ENCODE peak calls at places on chromosomes 2 and 18, in six cellular contexts. A, F, W, O, J and L are unnamed samples.

GRCh38 chr2:85435986-85436835 is 17.7 kb downstream of the SH2D6 start:
- DNase-seq in A (no peak), J (no peak), F (no peak), O (no peak), W (no peak), L (no peak)

GRCh38 chr18:55244520-55244919 is 285.3 kb upstream of the CCDC68 start:
- DNase-seq in O (peak; percentile 52), J (no peak), F (no peak), W (no peak), A (no peak), L (no peak)

GRCh38 chr2:26363323-26363722 is 16.7 kb upstream of the ADGRF3 start:
- DNase-seq in O (no peak), F (peak; percentile 36), W (no peak), A (peak; percentile 52), J (no peak), L (no peak)

GRCh38 chr2:170170281-170171035 is 7.5 kb upstream of the MYO3B start:
- DNase-seq in F (no peak), W (peak; percentile 12), A (no peak), J (no peak), O (no peak), L (no peak)

GRCh38 chr2:122368576-122369243 is 613.3 kb downstream of the TSN start:
- DNase-seq in O (peak; percentile 28), W (no peak), F (no peak), J (no peak), A (no peak), L (no peak)

GRCh38 chr2:197198890-197199289 is 111.7 kb downstream of the ANKRD44 start:
- DNase-seq in F (no peak), O (peak; percentile 70), J (no peak), W (no peak), A (no peak), L (no peak)

GRCh38 chr2:61632276-61633169 is 94.4 kb upstream of the XPO1 start:
- DNase-seq in O (peak; percentile 31), F (no peak), J (peak; percentile 22), A (no peak), W (no peak), L (no peak)

GRCh38 chr18:29594494-29594893 is 1417.6 kb upstream of the CDH2 start:
- DNase-seq in J (no peak), O (no peak), F (no peak), W (no peak), A (no peak), L (no peak)

GRCh38 chr18:63298393-63299015 is 21.1 kb downstream of the BCL2 start:
- DNase-seq in A (no peak), F (no peak), J (no peak), O (no peak), W (no peak), L (no peak)

GRCh38 chr18:31741096-31741735 is 19.5 kb downstream of the SLC25A52 start:
- DNase-seq in O (peak; percentile 59), A (peak; percentile 4), J (peak; percentile 45), F (peak; percentile 52), W (no peak), L (peak; percentile 44)

GRCh38 chr18:49447810-49448745 is 12.4 kb downstream of the DYM start:
- DNase-seq in O (peak; percentile 73), J (peak; percentile 76), F (peak; percentile 41), W (no peak), A (peak; percentile 51), L (peak; percentile 40)

GRCh38 chr2:86584164-86584913 is 21.1 kb upstream of the CHMP3 start:
- DNase-seq in F (peak; percentile 54), A (peak; percentile 27), J (no peak), O (peak; percentile 73), W (no peak), L (no peak)

GRCh38 chr2:224817676-224818075 is 101.5 kb upstream of the CCDC195 start:
- DNase-seq in F (no peak), A (no peak), J (no peak), W (no peak), O (peak; percentile 41), L (no peak)

GRCh38 chr2:139122711-139123158 is 342.5 kb upstream of the NXPH2 start:
- DNase-seq in J (no peak), A (peak; percentile 10), W (no peak), F (peak; percentile 71), O (peak; percentile 69), L (no peak)

GRCh38 chr2:118481336-118481735 is 366.1 kb downstream of the EN1 start:
- DNase-seq in F (no peak), W (no peak), A (no peak), O (no peak), J (no peak), L (no peak)

GRCh38 chr2:25343187-25343825 is 1.6 kb upstream of the DNMT3A start:
- DNase-seq in O (no peak), F (no peak), A (no peak), W (no peak), J (no peak), L (no peak)

GRCh38 chr18:33156906-33157470 is 283.5 kb downstream of the CCDC178 start:
- DNase-seq in O (no peak), W (no peak), A (no peak), J (no peak), F (no peak), L (no peak)

GRCh38 chr2:227325824-227326195 is 759 bp downstream of the MFF start:
- DNase-seq in W (no peak), A (peak; percentile 30), O (peak; percentile 54), F (peak; percentile 33), J (peak; percentile 67), L (peak; percentile 48)

GRCh38 chr2:99605036-99605435 is 115.2 kb upstream of the REV1 start:
- DNase-seq in F (no peak), O (no peak), W (no peak), J (no peak), A (no peak), L (no peak)

GRCh38 chr2:11097038-11097720 is 58.1 kb upstream of the SLC66A3 start:
- DNase-seq in J (no peak), F (peak; percentile 25), A (peak; percentile 72), O (peak; percentile 28), W (no peak), L (no peak)

GRCh38 chr18:46393961-46394360 is 263.1 kb downstream of the LOXHD1 start:
- DNase-seq in O (no peak), W (no peak), A (no peak), F (no peak), J (no peak), L (no peak)

GRCh38 chr18:46397174-46397573 is 259.8 kb downstream of the LOXHD1 start:
- DNase-seq in A (no peak), O (no peak), J (no peak), W (no peak), F (no peak), L (no peak)

GRCh38 chr18:46395795-46396194 is 261.2 kb downstream of the LOXHD1 start:
- DNase-seq in W (no peak), O (no peak), J (no peak), F (no peak), A (no peak), L (no peak)

GRCh38 chr18:46392576-46392975 is 264.4 kb downstream of the LOXHD1 start:
- DNase-seq in W (no peak), F (no peak), A (no peak), J (no peak), O (no peak), L (no peak)

GRCh38 chr18:46393230-46393629 is 263.8 kb downstream of the LOXHD1 start:
- DNase-seq in W (no peak), F (no peak), A (no peak), O (no peak), J (peak; percentile 66), L (peak; percentile 43)
- TF ChIP-seq CTCF in W (peak; percentile 8), F (peak; percentile 23), A (peak; percentile 36), O (no peak), J (peak; percentile 64), L (peak; percentile 28)

GRCh38 chr2:202002381-202002780 is 31.3 kb upstream of the FZD7 start:
- DNase-seq in J (no peak), O (no peak), F (no peak), W (no peak), A (no peak), L (no peak)
- TF ChIP-seq CTCF in J (no peak), O (no peak), F (peak; percentile 15), W (no peak), A (no peak), L (no peak)

DNA sequence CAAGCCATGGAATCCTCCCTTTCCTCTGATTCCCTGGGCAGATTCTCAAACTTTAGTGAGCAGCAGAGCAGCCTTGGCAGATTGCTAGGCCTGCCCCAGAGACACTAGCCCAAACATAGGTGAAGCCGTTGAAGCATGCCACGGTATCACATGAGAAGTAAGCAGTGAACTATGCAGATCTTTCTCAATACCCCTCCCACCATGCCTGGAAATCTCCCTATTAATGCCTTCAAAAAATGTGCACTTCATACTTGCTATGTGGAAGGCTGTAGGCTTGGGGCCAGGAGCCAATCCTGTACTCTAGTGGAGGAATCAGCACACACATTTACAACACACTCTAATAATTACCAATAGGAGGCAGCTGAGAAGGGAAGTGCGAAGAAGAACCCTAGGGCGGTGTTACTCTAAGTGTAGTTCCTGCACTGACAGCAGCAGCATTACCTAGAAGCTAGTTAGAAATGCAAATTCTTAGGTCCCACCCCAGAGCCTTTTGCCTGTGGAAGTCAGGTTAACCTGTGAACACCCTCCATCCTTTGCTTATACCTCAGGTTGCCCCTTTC is 305.1 kb upstream of the SPRED2 start:
- DNase-seq in A (no peak), J (no peak), F (no peak), W (no peak), O (no peak), L (no peak)
- TF ChIP-seq CTCF in A (no peak), J (no peak), F (no peak), W (no peak), O (no peak), L (no peak)

DNA sequence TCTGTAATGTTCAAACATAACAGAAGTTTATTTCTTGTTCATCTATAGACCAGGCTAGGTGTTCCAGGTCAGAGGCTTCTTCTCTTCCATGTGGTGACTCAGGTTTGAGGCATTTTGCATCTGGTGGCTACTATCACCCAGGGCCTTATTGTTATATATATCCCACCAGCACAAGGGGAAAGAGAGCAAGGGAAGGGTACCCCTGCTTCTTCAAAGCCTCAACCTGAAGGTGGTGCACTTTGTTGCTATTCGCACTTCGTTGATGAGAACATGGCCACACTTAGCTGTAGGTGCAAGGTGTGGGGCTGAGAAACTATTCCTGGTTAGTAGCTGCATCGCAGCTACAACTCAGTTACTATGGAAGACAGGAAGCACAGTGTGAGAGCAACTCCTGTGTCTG is 27.4 kb upstream of the SLC3A1 start:
- DNase-seq in O (no peak), F (no peak), W (no peak), J (peak; percentile 52), A (no peak), L (no peak)
- TF ChIP-seq CTCF in O (no peak), F (peak; percentile 26), W (no peak), J (peak; percentile 40), A (peak; percentile 18), L (no peak)